ENCODE peak calls at places on chromosomes 2 and 18, in five cellular contexts. One of them, this sample, is unnamed.

GRCh38 chr2:44291281-44292248 is 16.3 kb downstream of the SLC3A1 start:
- DNase-seq in pancreas: peak; percentile 85
- DNase-seq in heart left ventricle: no peak
- DNase-seq in WTC11: peak; percentile 29
- DNase-seq in colonic mucosa: peak; percentile 76
- DNase-seq in this sample: peak; percentile 20

GRCh38 chr2:129868151-129868550 is 111.3 kb upstream of the RAB6C start:
- DNase-seq in pancreas: no peak
- DNase-seq in heart left ventricle: no peak
- DNase-seq in WTC11: no peak
- DNase-seq in colonic mucosa: no peak
- DNase-seq in this sample: no peak

GRCh38 chr2:171924170-171924942 is 2.1 kb downstream of the HAT1 start:
- DNase-seq in pancreas: no peak
- DNase-seq in heart left ventricle: no peak
- DNase-seq in WTC11: no peak
- DNase-seq in colonic mucosa: no peak
- DNase-seq in this sample: no peak

GRCh38 chr2:64988420-64989125 is 626 bp upstream of the SLC1A4 start:
- DNase-seq in pancreas: peak; percentile 77
- DNase-seq in heart left ventricle: peak; percentile 77
- DNase-seq in WTC11: peak; percentile 43
- DNase-seq in colonic mucosa: peak; percentile 76
- DNase-seq in this sample: peak; percentile 75

GRCh38 chr2:14427982-14428567 is 204.4 kb upstream of the LRATD1 start:
- DNase-seq in pancreas: no peak
- DNase-seq in heart left ventricle: no peak
- DNase-seq in WTC11: no peak
- DNase-seq in colonic mucosa: peak; percentile 38
- DNase-seq in this sample: no peak

GRCh38 chr2:133833746-133834145 is 265.5 kb upstream of the NCKAP5 start:
- DNase-seq in pancreas: no peak
- DNase-seq in heart left ventricle: no peak
- DNase-seq in WTC11: no peak
- DNase-seq in colonic mucosa: no peak
- DNase-seq in this sample: no peak

GRCh38 chr2:715038-715437 is 37.8 kb upstream of the TMEM18 start:
- DNase-seq in pancreas: no peak
- DNase-seq in heart left ventricle: no peak
- DNase-seq in WTC11: no peak
- DNase-seq in colonic mucosa: no peak
- DNase-seq in this sample: no peak

GRCh38 chr2:42457011-42457410 is 36.8 kb downstream of the KCNG3 start:
- DNase-seq in pancreas: no peak
- DNase-seq in heart left ventricle: no peak
- DNase-seq in WTC11: peak; percentile 38
- DNase-seq in colonic mucosa: no peak
- DNase-seq in this sample: no peak

GRCh38 chr2:15938803-15939555 is 1.4 kb upstream of the MYCN start:
- DNase-seq in pancreas: no peak
- DNase-seq in heart left ventricle: no peak
- DNase-seq in WTC11: peak; percentile 48
- DNase-seq in colonic mucosa: no peak
- DNase-seq in this sample: peak; percentile 40

GRCh38 chr18:10939822-10940221 is 209.5 kb downstream of the PIEZO2 start:
- DNase-seq in pancreas: no peak
- DNase-seq in heart left ventricle: no peak
- DNase-seq in WTC11: no peak
- DNase-seq in colonic mucosa: no peak
- DNase-seq in this sample: no peak

GRCh38 chr2:157082950-157083349 is 174.6 kb upstream of the GALNT5 start:
- DNase-seq in pancreas: no peak
- DNase-seq in heart left ventricle: no peak
- DNase-seq in WTC11: no peak
- DNase-seq in colonic mucosa: no peak
- DNase-seq in this sample: no peak

GRCh38 chr2:180366481-180366880 is 359.4 kb upstream of the CWC22 start:
- DNase-seq in pancreas: no peak
- DNase-seq in heart left ventricle: no peak
- DNase-seq in WTC11: no peak
- DNase-seq in colonic mucosa: no peak
- DNase-seq in this sample: no peak

GRCh38 chr2:34480366-34480765 is 881.3 kb upstream of the FAM98A start:
- DNase-seq in pancreas: no peak
- DNase-seq in heart left ventricle: no peak
- DNase-seq in WTC11: no peak
- DNase-seq in colonic mucosa: no peak
- DNase-seq in this sample: no peak

GRCh38 chr2:224134003-224134734 is 95.1 kb upstream of the SERPINE2 start:
- DNase-seq in pancreas: no peak
- DNase-seq in heart left ventricle: no peak
- DNase-seq in WTC11: no peak
- DNase-seq in colonic mucosa: no peak
- DNase-seq in this sample: no peak

GRCh38 chr2:192500550-192501200 is 305.9 kb upstream of the TMEFF2 start:
- DNase-seq in pancreas: no peak
- DNase-seq in heart left ventricle: no peak
- DNase-seq in WTC11: no peak
- DNase-seq in colonic mucosa: no peak
- DNase-seq in this sample: no peak

GRCh38 chr18:58649966-58650816 is 21.1 kb upstream of the MALT1 start:
- DNase-seq in pancreas: no peak
- DNase-seq in heart left ventricle: no peak
- DNase-seq in WTC11: no peak
- DNase-seq in colonic mucosa: no peak
- DNase-seq in this sample: no peak

GRCh38 chr2:185921048-185921756 is 182.6 kb downstream of the FSIP2 start:
- DNase-seq in pancreas: no peak
- DNase-seq in heart left ventricle: no peak
- DNase-seq in WTC11: no peak
- DNase-seq in colonic mucosa: no peak
- DNase-seq in this sample: no peak

GRCh38 chr18:28855989-28856388 is 679.1 kb upstream of the CDH2 start:
- DNase-seq in pancreas: no peak
- DNase-seq in heart left ventricle: no peak
- DNase-seq in WTC11: no peak
- DNase-seq in colonic mucosa: no peak
- DNase-seq in this sample: no peak

GRCh38 chr2:227565080-227565479 is 33.6 kb upstream of the SCYGR2 start:
- DNase-seq in pancreas: no peak
- DNase-seq in heart left ventricle: no peak
- DNase-seq in WTC11: no peak
- DNase-seq in colonic mucosa: no peak
- DNase-seq in this sample: no peak

GRCh38 chr2:197167608-197168287 is 142.8 kb downstream of the ANKRD44 start:
- DNase-seq in pancreas: no peak
- DNase-seq in heart left ventricle: no peak
- DNase-seq in WTC11: no peak
- DNase-seq in colonic mucosa: no peak
- DNase-seq in this sample: no peak
- TF ChIP-seq CTCF in pancreas: no peak
- TF ChIP-seq CTCF in heart left ventricle: no peak
- TF ChIP-seq CTCF in WTC11: no peak
- TF ChIP-seq CTCF in colonic mucosa: no peak
- TF ChIP-seq CTCF in this sample: no peak

GRCh38 chr2:221102896-221103688 is 469.0 kb downstream of the EPHA4 start:
- DNase-seq in pancreas: no peak
- DNase-seq in heart left ventricle: no peak
- DNase-seq in WTC11: no peak
- DNase-seq in colonic mucosa: no peak
- DNase-seq in this sample: no peak

GRCh38 chr2:221103930-221104329 is 468.2 kb downstream of the EPHA4 start:
- DNase-seq in pancreas: no peak
- DNase-seq in heart left ventricle: peak; percentile 28
- DNase-seq in WTC11: no peak
- DNase-seq in colonic mucosa: no peak
- DNase-seq in this sample: no peak

GRCh38 chr2:221097949-221098348 is 474.2 kb downstream of the EPHA4 start:
- DNase-seq in pancreas: no peak
- DNase-seq in heart left ventricle: no peak
- DNase-seq in WTC11: no peak
- DNase-seq in colonic mucosa: no peak
- DNase-seq in this sample: no peak

GRCh38 chr2:221097568-221097915 is 474.6 kb downstream of the EPHA4 start:
- DNase-seq in pancreas: no peak
- DNase-seq in heart left ventricle: no peak
- DNase-seq in WTC11: no peak
- DNase-seq in colonic mucosa: no peak
- DNase-seq in this sample: no peak

GRCh38 chr2:221100467-221101089 is 471.5 kb downstream of the EPHA4 start:
- DNase-seq in pancreas: no peak
- DNase-seq in heart left ventricle: no peak
- DNase-seq in WTC11: peak; percentile 22
- DNase-seq in colonic mucosa: no peak
- DNase-seq in this sample: no peak
- TF ChIP-seq CTCF in pancreas: no peak
- TF ChIP-seq CTCF in heart left ventricle: peak; percentile 32
- TF ChIP-seq CTCF in WTC11: no peak
- TF ChIP-seq CTCF in colonic mucosa: no peak
- TF ChIP-seq CTCF in this sample: no peak

GRCh38 chr2:54695378-54695777 is 28.1 kb upstream of the EML6 start:
- DNase-seq in pancreas: no peak
- DNase-seq in heart left ventricle: no peak
- DNase-seq in WTC11: no peak
- DNase-seq in colonic mucosa: no peak
- DNase-seq in this sample: no peak
- TF ChIP-seq CTCF in pancreas: no peak
- TF ChIP-seq CTCF in heart left ventricle: no peak
- TF ChIP-seq CTCF in WTC11: no peak
- TF ChIP-seq CTCF in colonic mucosa: no peak
- TF ChIP-seq CTCF in this sample: no peak

DNA sequence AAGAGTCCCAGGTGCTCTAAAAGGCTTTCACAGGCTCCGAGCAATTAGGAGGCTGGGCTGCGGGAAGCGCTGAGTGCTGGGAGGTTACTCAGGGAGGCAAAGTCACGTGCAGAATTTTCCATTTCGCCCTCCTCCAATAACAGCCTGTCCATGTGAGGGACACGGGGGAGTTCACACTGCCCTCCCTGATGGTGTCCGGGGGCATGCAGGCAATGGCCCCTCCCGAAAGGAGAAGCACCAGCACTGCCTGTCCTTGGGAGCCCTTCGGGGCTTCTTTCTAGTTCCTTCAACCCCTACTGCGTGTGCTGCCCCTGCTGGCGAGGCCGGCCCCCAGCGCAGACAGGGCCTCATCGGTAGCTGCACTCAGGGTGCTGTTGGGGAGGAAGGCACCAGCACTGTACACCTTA is 63.1 kb upstream of the HPCAL1 start:
- DNase-seq in pancreas: no peak
- DNase-seq in heart left ventricle: no peak
- DNase-seq in WTC11: peak; percentile 67
- DNase-seq in colonic mucosa: no peak
- DNase-seq in this sample: peak; percentile 24
- TF ChIP-seq CTCF in pancreas: no peak
- TF ChIP-seq CTCF in heart left ventricle: no peak
- TF ChIP-seq CTCF in WTC11: peak; percentile 30
- TF ChIP-seq CTCF in colonic mucosa: no peak
- TF ChIP-seq CTCF in this sample: peak; percentile 34

DNA sequence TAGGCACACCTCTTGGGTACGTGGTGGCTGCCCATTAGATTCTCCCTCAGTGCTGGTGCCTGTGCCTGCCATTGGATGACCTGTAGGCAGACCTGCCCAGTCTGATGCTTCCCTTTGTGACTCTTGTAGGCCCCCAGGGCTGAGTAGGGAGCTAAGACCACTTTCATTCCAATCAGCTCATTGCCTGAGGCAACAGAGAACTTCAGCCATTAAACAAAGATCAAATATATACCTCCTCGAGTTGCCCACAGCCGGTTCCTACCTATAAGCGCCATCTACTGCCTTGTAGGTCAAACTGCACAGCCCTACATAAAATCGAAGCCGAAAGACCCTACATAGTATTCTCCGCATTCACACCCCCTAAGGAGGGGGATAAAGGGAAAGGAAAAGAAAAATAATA is 184.6 kb downstream of the ETAA1 start:
- DNase-seq in pancreas: no peak
- DNase-seq in heart left ventricle: no peak
- DNase-seq in WTC11: peak; percentile 29
- DNase-seq in colonic mucosa: no peak
- DNase-seq in this sample: no peak
- TF ChIP-seq CTCF in pancreas: no peak
- TF ChIP-seq CTCF in heart left ventricle: no peak
- TF ChIP-seq CTCF in WTC11: peak; percentile 32
- TF ChIP-seq CTCF in colonic mucosa: peak; percentile 43
- TF ChIP-seq CTCF in this sample: no peak

DNA sequence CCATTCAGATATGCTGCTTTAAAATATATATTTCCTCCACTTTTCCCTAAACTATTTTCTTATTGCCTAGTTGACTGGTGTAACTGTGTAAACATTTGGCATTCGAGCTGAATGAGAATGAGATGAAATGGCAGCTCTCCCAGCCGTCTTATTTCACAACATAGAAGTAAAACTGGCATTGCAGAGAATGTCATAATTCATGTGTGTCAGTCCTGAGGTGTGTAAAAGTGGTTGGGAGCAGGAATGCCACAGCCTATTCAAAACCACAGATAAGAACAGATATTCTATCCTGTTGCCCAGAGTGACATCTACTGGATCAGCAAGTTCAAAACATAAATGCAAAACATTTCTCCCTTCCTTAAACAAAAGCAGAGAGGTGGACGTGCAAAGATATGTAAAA is 565.5 kb upstream of the CHAC2 start:
- DNase-seq in pancreas: peak; percentile 74
- DNase-seq in heart left ventricle: no peak
- DNase-seq in WTC11: no peak
- DNase-seq in colonic mucosa: peak; percentile 24
- DNase-seq in this sample: no peak
- TF ChIP-seq CTCF in pancreas: peak; percentile 17
- TF ChIP-seq CTCF in heart left ventricle: peak; percentile 12
- TF ChIP-seq CTCF in WTC11: no peak
- TF ChIP-seq CTCF in colonic mucosa: no peak
- TF ChIP-seq CTCF in this sample: no peak

GRCh38 chr18:48004577-48004976 is 74.1 kb upstream of the SMAD2 start:
- DNase-seq in pancreas: no peak
- DNase-seq in heart left ventricle: no peak
- DNase-seq in WTC11: no peak
- DNase-seq in colonic mucosa: no peak
- DNase-seq in this sample: no peak
- TF ChIP-seq CTCF in pancreas: no peak
- TF ChIP-seq CTCF in heart left ventricle: no peak
- TF ChIP-seq CTCF in WTC11: no peak
- TF ChIP-seq CTCF in colonic mucosa: no peak
- TF ChIP-seq CTCF in this sample: no peak

GRCh38 chr2:120223034-120223912 is at the start of gene TMEM185B:
- DNase-seq in pancreas: peak; percentile 96
- DNase-seq in heart left ventricle: peak; percentile 92
- DNase-seq in WTC11: peak; percentile 82
- DNase-seq in colonic mucosa: peak; percentile 94
- DNase-seq in this sample: peak; percentile 93
- TF ChIP-seq CTCF in pancreas: peak; percentile 15
- TF ChIP-seq CTCF in heart left ventricle: no peak
- TF ChIP-seq CTCF in WTC11: no peak
- TF ChIP-seq CTCF in colonic mucosa: no peak
- TF ChIP-seq CTCF in this sample: peak; percentile 29

This sample was measured in nephron progenitor cell.